ENCODE peak calls at places on chromosomes 2 and 18, in ten cellular contexts. One of them, this sample, is unnamed.

GRCh38 chr2:212392048-212392447 is 146.6 kb downstream of the ERBB4 start:
- DNase-seq in epithelial cell of esophagus: peak; percentile 70
- DNase-seq in foreskin keratinocyte: peak; percentile 67
- DNase-seq in posterior vena cava: no peak
- DNase-seq in hippocampal formation: no peak
- DNase-seq in NCI-H1092 treated with DMSO at 0.1 percent for 48 hours: no peak
- DNase-seq in GM12865: no peak
- DNase-seq in IMR-90: peak; percentile 3
- DNase-seq in EH: peak; percentile 65
- DNase-seq in Right ventricle myocardium superior: no peak
- DNase-seq in this sample: no peak

GRCh38 chr2:178527592-178527991 is 47.3 kb downstream of the PLEKHA3 start:
- DNase-seq in epithelial cell of esophagus: no peak
- DNase-seq in foreskin keratinocyte: no peak
- DNase-seq in posterior vena cava: no peak
- DNase-seq in hippocampal formation: no peak
- DNase-seq in NCI-H1092 treated with DMSO at 0.1 percent for 48 hours: no peak
- DNase-seq in GM12865: no peak
- DNase-seq in IMR-90: no peak
- DNase-seq in EH: no peak
- DNase-seq in Right ventricle myocardium superior: no peak
- DNase-seq in this sample: no peak

GRCh38 chr2:117087565-117088291 is 726.8 kb upstream of the DDX18 start:
- DNase-seq in epithelial cell of esophagus: no peak
- DNase-seq in foreskin keratinocyte: no peak
- DNase-seq in posterior vena cava: no peak
- DNase-seq in hippocampal formation: no peak
- DNase-seq in NCI-H1092 treated with DMSO at 0.1 percent for 48 hours: no peak
- DNase-seq in GM12865: no peak
- DNase-seq in IMR-90: no peak
- DNase-seq in EH: no peak
- DNase-seq in Right ventricle myocardium superior: no peak
- DNase-seq in this sample: no peak

GRCh38 chr2:73069855-73070650 is 1.5 kb downstream of the SFXN5 start:
- DNase-seq in epithelial cell of esophagus: peak; percentile 29
- DNase-seq in foreskin keratinocyte: no peak
- DNase-seq in posterior vena cava: no peak
- DNase-seq in hippocampal formation: no peak
- DNase-seq in NCI-H1092 treated with DMSO at 0.1 percent for 48 hours: no peak
- DNase-seq in GM12865: no peak
- DNase-seq in IMR-90: peak; percentile 34
- DNase-seq in EH: peak; percentile 25
- DNase-seq in Right ventricle myocardium superior: no peak
- DNase-seq in this sample: no peak

GRCh38 chr2:213238753-213239591 is 45.3 kb upstream of the SPAG16 start:
- DNase-seq in epithelial cell of esophagus: peak; percentile 75
- DNase-seq in foreskin keratinocyte: peak; percentile 88
- DNase-seq in posterior vena cava: no peak
- DNase-seq in hippocampal formation: no peak
- DNase-seq in NCI-H1092 treated with DMSO at 0.1 percent for 48 hours: no peak
- DNase-seq in GM12865: peak; percentile 79
- DNase-seq in IMR-90: peak; percentile 86
- DNase-seq in EH: peak; percentile 94
- DNase-seq in Right ventricle myocardium superior: no peak
- DNase-seq in this sample: no peak

GRCh38 chr2:224369028-224369632 is 32.8 kb downstream of the FAM124B start:
- DNase-seq in epithelial cell of esophagus: peak; percentile 53
- DNase-seq in foreskin keratinocyte: peak; percentile 32
- DNase-seq in posterior vena cava: no peak
- DNase-seq in hippocampal formation: no peak
- DNase-seq in NCI-H1092 treated with DMSO at 0.1 percent for 48 hours: peak; percentile 24
- DNase-seq in GM12865: peak; percentile 48
- DNase-seq in IMR-90: peak; percentile 49
- DNase-seq in EH: peak; percentile 45
- DNase-seq in Right ventricle myocardium superior: no peak
- DNase-seq in this sample: no peak

GRCh38 chr18:48805826-48806535 is 144.8 kb downstream of the SMAD7 start:
- DNase-seq in epithelial cell of esophagus: no peak
- DNase-seq in foreskin keratinocyte: no peak
- DNase-seq in posterior vena cava: no peak
- DNase-seq in hippocampal formation: no peak
- DNase-seq in NCI-H1092 treated with DMSO at 0.1 percent for 48 hours: no peak
- DNase-seq in GM12865: no peak
- DNase-seq in IMR-90: no peak
- DNase-seq in EH: no peak
- DNase-seq in Right ventricle myocardium superior: no peak
- DNase-seq in this sample: no peak

GRCh38 chr2:238466242-238466598 is 39.5 kb downstream of the ASB1 start:
- DNase-seq in epithelial cell of esophagus: no peak
- DNase-seq in foreskin keratinocyte: no peak
- DNase-seq in posterior vena cava: no peak
- DNase-seq in hippocampal formation: no peak
- DNase-seq in NCI-H1092 treated with DMSO at 0.1 percent for 48 hours: no peak
- DNase-seq in GM12865: no peak
- DNase-seq in IMR-90: no peak
- DNase-seq in EH: no peak
- DNase-seq in Right ventricle myocardium superior: no peak
- DNase-seq in this sample: no peak

GRCh38 chr18:71040161-71040560 is 751.3 kb downstream of the SOCS6 start:
- DNase-seq in epithelial cell of esophagus: no peak
- DNase-seq in foreskin keratinocyte: no peak
- DNase-seq in posterior vena cava: no peak
- DNase-seq in hippocampal formation: no peak
- DNase-seq in NCI-H1092 treated with DMSO at 0.1 percent for 48 hours: no peak
- DNase-seq in GM12865: no peak
- DNase-seq in IMR-90: peak; percentile 59
- DNase-seq in EH: no peak
- DNase-seq in Right ventricle myocardium superior: no peak
- DNase-seq in this sample: no peak

GRCh38 chr2:119025762-119026351 is 83.9 kb downstream of the MARCO start:
- DNase-seq in epithelial cell of esophagus: no peak
- DNase-seq in foreskin keratinocyte: no peak
- DNase-seq in posterior vena cava: no peak
- DNase-seq in hippocampal formation: no peak
- DNase-seq in NCI-H1092 treated with DMSO at 0.1 percent for 48 hours: no peak
- DNase-seq in GM12865: no peak
- DNase-seq in IMR-90: no peak
- DNase-seq in EH: no peak
- DNase-seq in Right ventricle myocardium superior: no peak
- DNase-seq in this sample: no peak

GRCh38 chr2:32770360-32770759 is 142.5 kb downstream of the TTC27 start:
- DNase-seq in epithelial cell of esophagus: no peak
- DNase-seq in foreskin keratinocyte: no peak
- DNase-seq in posterior vena cava: no peak
- DNase-seq in hippocampal formation: no peak
- DNase-seq in NCI-H1092 treated with DMSO at 0.1 percent for 48 hours: no peak
- DNase-seq in GM12865: no peak
- DNase-seq in IMR-90: no peak
- DNase-seq in EH: no peak
- DNase-seq in Right ventricle myocardium superior: no peak
- DNase-seq in this sample: no peak

GRCh38 chr2:240919161-240919781 is 13.1 kb downstream of the CROCC2 start:
- DNase-seq in epithelial cell of esophagus: no peak
- DNase-seq in foreskin keratinocyte: no peak
- DNase-seq in posterior vena cava: peak; percentile 81
- DNase-seq in hippocampal formation: no peak
- DNase-seq in NCI-H1092 treated with DMSO at 0.1 percent for 48 hours: no peak
- DNase-seq in GM12865: no peak
- DNase-seq in IMR-90: no peak
- DNase-seq in EH: no peak
- DNase-seq in Right ventricle myocardium superior: peak; percentile 34
- DNase-seq in this sample: no peak

GRCh38 chr2:64115808-64116598 is 28.2 kb downstream of the PELI1 start:
- DNase-seq in epithelial cell of esophagus: no peak
- DNase-seq in foreskin keratinocyte: no peak
- DNase-seq in posterior vena cava: no peak
- DNase-seq in hippocampal formation: no peak
- DNase-seq in NCI-H1092 treated with DMSO at 0.1 percent for 48 hours: no peak
- DNase-seq in GM12865: no peak
- DNase-seq in IMR-90: no peak
- DNase-seq in EH: no peak
- DNase-seq in Right ventricle myocardium superior: no peak
- DNase-seq in this sample: no peak